ENCODE peak calls at places on chromosomes 6 and 20, in five cellular contexts. One of them, this sample, is unnamed.

GRCh38 chr6:76435174-76435573 is 362.7 kb upstream of the IMPG1 start:
- DNase-seq in epithelial cell of esophagus: no peak
- DNase-seq in adrenal gland: no peak
- DNase-seq in HCT116: no peak
- DNase-seq in stimulated activated CD4-positive, alpha-beta T cell treated with anti-CD3 and anti-CD28 coated beads, Interleukin-2, amount 100 ng/mL, for 48 hours: no peak
- DNase-seq in this sample: no peak

GRCh38 chr20:48808382-48809034 is 19.3 kb downstream of the PREX1 start:
- DNase-seq in epithelial cell of esophagus: no peak
- DNase-seq in adrenal gland: peak; percentile 56
- DNase-seq in HCT116: no peak
- DNase-seq in stimulated activated CD4-positive, alpha-beta T cell treated with anti-CD3 and anti-CD28 coated beads, Interleukin-2, amount 100 ng/mL, for 48 hours: no peak
- DNase-seq in this sample: no peak

GRCh38 chr20:3093861-3094361 is 9.4 kb upstream of the AVP start:
- DNase-seq in epithelial cell of esophagus: no peak
- DNase-seq in stimulated activated CD4-positive, alpha-beta T cell treated with anti-CD3 and anti-CD28 coated beads, Interleukin-2, amount 100 ng/mL, for 48 hours: no peak
- DNase-seq in adrenal gland: no peak
- DNase-seq in HCT116: no peak
- DNase-seq in this sample: no peak

GRCh38 chr6:4778086-4778485 is 1.9 kb downstream of the CDYL start:
- DNase-seq in adrenal gland: no peak
- DNase-seq in stimulated activated CD4-positive, alpha-beta T cell treated with anti-CD3 and anti-CD28 coated beads, Interleukin-2, amount 100 ng/mL, for 48 hours: no peak
- DNase-seq in epithelial cell of esophagus: peak; percentile 38
- DNase-seq in HCT116: no peak
- DNase-seq in this sample: no peak

GRCh38 chr20:31695849-31696804 is 26.5 kb downstream of the BCL2L1 start:
- DNase-seq in adrenal gland: peak; percentile 88
- DNase-seq in stimulated activated CD4-positive, alpha-beta T cell treated with anti-CD3 and anti-CD28 coated beads, Interleukin-2, amount 100 ng/mL, for 48 hours: no peak
- DNase-seq in epithelial cell of esophagus: no peak
- DNase-seq in HCT116: peak; percentile 84
- DNase-seq in this sample: peak; percentile 87

GRCh38 chr6:46440133-46440532 is 51.1 kb downstream of the RCAN2 start:
- DNase-seq in epithelial cell of esophagus: no peak
- DNase-seq in stimulated activated CD4-positive, alpha-beta T cell treated with anti-CD3 and anti-CD28 coated beads, Interleukin-2, amount 100 ng/mL, for 48 hours: no peak
- DNase-seq in HCT116: no peak
- DNase-seq in adrenal gland: no peak
- DNase-seq in this sample: no peak

GRCh38 chr6:124590001-124590400 is 372.2 kb upstream of the RNF217 start:
- DNase-seq in stimulated activated CD4-positive, alpha-beta T cell treated with anti-CD3 and anti-CD28 coated beads, Interleukin-2, amount 100 ng/mL, for 48 hours: no peak
- DNase-seq in HCT116: no peak
- DNase-seq in epithelial cell of esophagus: peak; percentile 74
- DNase-seq in adrenal gland: no peak
- DNase-seq in this sample: no peak

GRCh38 chr6:155103816-155104366 is 108.8 kb downstream of the TIAM2 start:
- DNase-seq in HCT116: no peak
- DNase-seq in adrenal gland: no peak
- DNase-seq in epithelial cell of esophagus: no peak
- DNase-seq in stimulated activated CD4-positive, alpha-beta T cell treated with anti-CD3 and anti-CD28 coated beads, Interleukin-2, amount 100 ng/mL, for 48 hours: no peak
- DNase-seq in this sample: no peak

GRCh38 chr6:52359403-52359802 is 2.5 kb upstream of the PAQR8 start:
- DNase-seq in epithelial cell of esophagus: no peak
- DNase-seq in stimulated activated CD4-positive, alpha-beta T cell treated with anti-CD3 and anti-CD28 coated beads, Interleukin-2, amount 100 ng/mL, for 48 hours: no peak
- DNase-seq in HCT116: no peak
- DNase-seq in adrenal gland: no peak
- DNase-seq in this sample: no peak

GRCh38 chr6:80469977-80470376 is 363.5 kb downstream of the BCKDHB start:
- DNase-seq in epithelial cell of esophagus: no peak
- DNase-seq in adrenal gland: no peak
- DNase-seq in stimulated activated CD4-positive, alpha-beta T cell treated with anti-CD3 and anti-CD28 coated beads, Interleukin-2, amount 100 ng/mL, for 48 hours: no peak
- DNase-seq in HCT116: no peak
- DNase-seq in this sample: no peak

This sample was measured in HS-5.